ENCODE peak calls at places on chromosome 7, in eight cellular contexts. One of them, this sample, is unnamed.

GRCh38 chr7:151339651-151340377 is 1.8 kb upstream of the NUB1 start:
- DNase-seq in HCT116: no peak
- DNase-seq in WERI-Rb-1: no peak
- DNase-seq in body of pancreas: no peak
- DNase-seq in PC-3: no peak
- DNase-seq in CD8-positive, alpha-beta memory T cell: no peak
- DNase-seq in spleen: no peak
- DNase-seq in CD4-positive, alpha-beta memory T cell: peak; percentile 40
- DNase-seq in this sample: no peak

GRCh38 chr7:78562191-78562590 is 763.6 kb downstream of the PHTF2 start:
- DNase-seq in HCT116: no peak
- DNase-seq in WERI-Rb-1: no peak
- DNase-seq in body of pancreas: no peak
- DNase-seq in PC-3: no peak
- DNase-seq in CD8-positive, alpha-beta memory T cell: no peak
- DNase-seq in spleen: no peak
- DNase-seq in CD4-positive, alpha-beta memory T cell: no peak
- DNase-seq in this sample: no peak

GRCh38 chr7:638256-639011 is 88.1 kb upstream of the DNAAF5 start:
- DNase-seq in HCT116: no peak
- DNase-seq in WERI-Rb-1: no peak
- DNase-seq in body of pancreas: no peak
- DNase-seq in PC-3: no peak
- DNase-seq in CD8-positive, alpha-beta memory T cell: no peak
- DNase-seq in spleen: peak; percentile 60
- DNase-seq in CD4-positive, alpha-beta memory T cell: no peak
- DNase-seq in this sample: no peak

GRCh38 chr7:158698657-158699195 is 5.9 kb downstream of the NCAPG2 start:
- DNase-seq in HCT116: no peak
- DNase-seq in WERI-Rb-1: no peak
- DNase-seq in body of pancreas: no peak
- DNase-seq in PC-3: no peak
- DNase-seq in CD8-positive, alpha-beta memory T cell: no peak
- DNase-seq in spleen: no peak
- DNase-seq in CD4-positive, alpha-beta memory T cell: no peak
- DNase-seq in this sample: no peak

GRCh38 chr7:141355057-141355456 is 196.2 kb upstream of the AGK start:
- DNase-seq in HCT116: no peak
- DNase-seq in WERI-Rb-1: no peak
- DNase-seq in body of pancreas: no peak
- DNase-seq in PC-3: peak; percentile 31
- DNase-seq in CD8-positive, alpha-beta memory T cell: no peak
- DNase-seq in spleen: no peak
- DNase-seq in CD4-positive, alpha-beta memory T cell: no peak
- DNase-seq in this sample: no peak

GRCh38 chr7:906776-907157 is 30.4 kb downstream of the GET4 start:
- DNase-seq in HCT116: no peak
- DNase-seq in WERI-Rb-1: no peak
- DNase-seq in body of pancreas: no peak
- DNase-seq in PC-3: no peak
- DNase-seq in CD8-positive, alpha-beta memory T cell: no peak
- DNase-seq in spleen: no peak
- DNase-seq in CD4-positive, alpha-beta memory T cell: no peak
- DNase-seq in this sample: no peak

GRCh38 chr7:136064098-136064497 is 86.9 kb upstream of the MTPN start:
- DNase-seq in HCT116: no peak
- DNase-seq in WERI-Rb-1: peak; percentile 37
- DNase-seq in body of pancreas: no peak
- DNase-seq in PC-3: no peak
- DNase-seq in CD8-positive, alpha-beta memory T cell: no peak
- DNase-seq in spleen: no peak
- DNase-seq in CD4-positive, alpha-beta memory T cell: no peak
- DNase-seq in this sample: no peak

GRCh38 chr7:74439546-74439945 is 14.2 kb upstream of the GTF2IRD1 start:
- DNase-seq in HCT116: no peak
- DNase-seq in WERI-Rb-1: no peak
- DNase-seq in body of pancreas: no peak
- DNase-seq in PC-3: no peak
- DNase-seq in CD8-positive, alpha-beta memory T cell: no peak
- DNase-seq in spleen: no peak
- DNase-seq in CD4-positive, alpha-beta memory T cell: no peak
- DNase-seq in this sample: no peak

GRCh38 chr7:150940446-150941102 is 37.5 kb downstream of the KCNH2 start:
- DNase-seq in HCT116: no peak
- DNase-seq in WERI-Rb-1: no peak
- DNase-seq in body of pancreas: peak; percentile 6
- DNase-seq in PC-3: no peak
- DNase-seq in CD8-positive, alpha-beta memory T cell: no peak
- DNase-seq in spleen: no peak
- DNase-seq in CD4-positive, alpha-beta memory T cell: no peak
- DNase-seq in this sample: no peak

GRCh38 chr7:28330384-28331070 is 81.8 kb upstream of the CREB5 start:
- DNase-seq in HCT116: no peak
- DNase-seq in WERI-Rb-1: no peak
- DNase-seq in body of pancreas: no peak
- DNase-seq in PC-3: no peak
- DNase-seq in CD8-positive, alpha-beta memory T cell: no peak
- DNase-seq in spleen: no peak
- DNase-seq in CD4-positive, alpha-beta memory T cell: peak; percentile 13
- DNase-seq in this sample: no peak

GRCh38 chr7:115851291-115851690 is 179.3 kb downstream of the TFEC start:
- DNase-seq in HCT116: peak; percentile 54
- DNase-seq in WERI-Rb-1: peak; percentile 13
- DNase-seq in body of pancreas: no peak
- DNase-seq in PC-3: peak; percentile 69
- DNase-seq in CD8-positive, alpha-beta memory T cell: no peak
- DNase-seq in spleen: no peak
- DNase-seq in CD4-positive, alpha-beta memory T cell: peak; percentile 31
- DNase-seq in this sample: no peak

GRCh38 chr7:128917061-128917460 is 6.6 kb upstream of the KCP start:
- DNase-seq in HCT116: no peak
- DNase-seq in WERI-Rb-1: no peak
- DNase-seq in body of pancreas: no peak
- DNase-seq in PC-3: no peak
- DNase-seq in CD8-positive, alpha-beta memory T cell: no peak
- DNase-seq in spleen: peak; percentile 67
- DNase-seq in CD4-positive, alpha-beta memory T cell: no peak
- DNase-seq in this sample: no peak

GRCh38 chr7:128915271-128915819 is 4.8 kb upstream of the KCP start:
- DNase-seq in HCT116: no peak
- DNase-seq in WERI-Rb-1: no peak
- DNase-seq in body of pancreas: no peak
- DNase-seq in PC-3: no peak
- DNase-seq in CD8-positive, alpha-beta memory T cell: no peak
- DNase-seq in spleen: peak; percentile 72
- DNase-seq in CD4-positive, alpha-beta memory T cell: no peak
- DNase-seq in this sample: no peak

GRCh38 chr7:128916643-128916915 is 6.1 kb upstream of the KCP start:
- DNase-seq in HCT116: no peak
- DNase-seq in WERI-Rb-1: no peak
- DNase-seq in body of pancreas: no peak
- DNase-seq in PC-3: no peak
- DNase-seq in CD8-positive, alpha-beta memory T cell: no peak
- DNase-seq in spleen: no peak
- DNase-seq in CD4-positive, alpha-beta memory T cell: no peak
- DNase-seq in this sample: no peak

GRCh38 chr7:128914566-128915151 is 4.2 kb upstream of the KCP start:
- DNase-seq in HCT116: no peak
- DNase-seq in WERI-Rb-1: no peak
- DNase-seq in body of pancreas: no peak
- DNase-seq in PC-3: no peak
- DNase-seq in CD8-positive, alpha-beta memory T cell: no peak
- DNase-seq in spleen: peak; percentile 77
- DNase-seq in CD4-positive, alpha-beta memory T cell: peak; percentile 25
- DNase-seq in this sample: no peak

DNA sequence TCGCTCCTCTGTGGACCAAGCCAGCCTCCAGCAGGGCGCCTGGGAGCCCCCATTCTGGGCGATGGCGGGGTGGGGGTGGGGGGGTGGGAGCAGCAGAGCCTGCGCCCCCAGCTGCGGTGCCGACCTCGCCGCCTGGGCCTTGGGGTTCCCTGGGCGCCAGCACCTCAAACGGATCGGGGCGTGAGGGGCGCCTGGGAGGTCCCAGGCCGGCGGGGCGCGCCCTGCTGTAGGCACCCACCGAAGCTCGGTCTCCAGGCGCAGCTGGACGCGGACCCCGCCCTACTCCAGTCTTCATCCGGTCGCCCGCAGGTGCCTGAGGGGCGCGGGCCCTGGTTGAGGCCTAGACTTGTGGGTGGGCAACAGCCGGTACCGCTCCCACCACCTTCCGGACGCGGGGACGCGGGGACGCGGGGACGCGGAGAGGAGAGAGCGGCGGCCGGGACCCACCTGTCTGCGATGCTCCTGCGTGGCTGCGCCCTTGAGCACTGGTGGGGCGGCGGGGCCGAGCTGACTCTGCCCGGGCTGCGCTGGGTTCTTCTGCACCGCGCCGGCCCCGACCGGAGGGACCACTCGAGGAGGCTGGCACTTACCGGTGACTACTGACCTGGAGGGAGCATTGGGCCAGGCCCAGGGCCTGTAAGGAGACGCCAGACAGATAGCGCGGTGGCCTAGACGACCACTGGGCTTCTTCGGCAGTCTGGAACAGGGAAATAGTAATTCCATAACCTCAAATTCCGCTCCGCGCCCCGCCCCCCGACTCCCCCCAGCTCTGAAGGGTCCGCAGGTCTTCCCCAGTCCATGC is 5.5 kb upstream of the KCP start:
- DNase-seq in HCT116: no peak
- DNase-seq in WERI-Rb-1: no peak
- DNase-seq in body of pancreas: no peak
- DNase-seq in PC-3: no peak
- DNase-seq in CD8-positive, alpha-beta memory T cell: no peak
- DNase-seq in spleen: peak; percentile 68
- DNase-seq in CD4-positive, alpha-beta memory T cell: no peak
- DNase-seq in this sample: peak; percentile 85
- H3K4me3 ChIP-seq in HCT116: no peak overlapping the region
- H3K4me3 ChIP-seq in WERI-Rb-1: no peak overlapping the region
- H3K4me3 ChIP-seq in body of pancreas: no peak overlapping the region
- H3K4me3 ChIP-seq in PC-3: no peak overlapping the region
- H3K4me3 ChIP-seq in CD8-positive, alpha-beta memory T cell: no peak overlapping the region
- H3K4me3 ChIP-seq in spleen: peak overlapping the region; percentile 61
- H3K4me3 ChIP-seq in CD4-positive, alpha-beta memory T cell: no peak overlapping the region
- H3K4me3 ChIP-seq in this sample: peak overlapping the region; percentile 30

GRCh38 chr7:53422291-53422690 is 386.9 kb downstream of the POM121L12 start:
- DNase-seq in HCT116: no peak
- DNase-seq in WERI-Rb-1: no peak
- DNase-seq in body of pancreas: no peak
- DNase-seq in PC-3: no peak
- DNase-seq in CD8-positive, alpha-beta memory T cell: no peak
- DNase-seq in spleen: no peak
- DNase-seq in CD4-positive, alpha-beta memory T cell: no peak
- DNase-seq in this sample: no peak

GRCh38 chr7:53428045-53428444 is 392.6 kb downstream of the POM121L12 start:
- DNase-seq in HCT116: no peak
- DNase-seq in WERI-Rb-1: no peak
- DNase-seq in body of pancreas: no peak
- DNase-seq in PC-3: no peak
- DNase-seq in CD8-positive, alpha-beta memory T cell: no peak
- DNase-seq in spleen: no peak
- DNase-seq in CD4-positive, alpha-beta memory T cell: no peak
- DNase-seq in this sample: no peak

GRCh38 chr7:53431901-53432300 is 396.5 kb downstream of the POM121L12 start:
- DNase-seq in HCT116: no peak
- DNase-seq in WERI-Rb-1: no peak
- DNase-seq in body of pancreas: no peak
- DNase-seq in PC-3: no peak
- DNase-seq in CD8-positive, alpha-beta memory T cell: no peak
- DNase-seq in spleen: no peak
- DNase-seq in CD4-positive, alpha-beta memory T cell: no peak
- DNase-seq in this sample: no peak

GRCh38 chr7:53420550-53420949 is 385.1 kb downstream of the POM121L12 start:
- DNase-seq in HCT116: no peak
- DNase-seq in WERI-Rb-1: no peak
- DNase-seq in body of pancreas: no peak
- DNase-seq in PC-3: no peak
- DNase-seq in CD8-positive, alpha-beta memory T cell: no peak
- DNase-seq in spleen: no peak
- DNase-seq in CD4-positive, alpha-beta memory T cell: no peak
- DNase-seq in this sample: no peak

DNA sequence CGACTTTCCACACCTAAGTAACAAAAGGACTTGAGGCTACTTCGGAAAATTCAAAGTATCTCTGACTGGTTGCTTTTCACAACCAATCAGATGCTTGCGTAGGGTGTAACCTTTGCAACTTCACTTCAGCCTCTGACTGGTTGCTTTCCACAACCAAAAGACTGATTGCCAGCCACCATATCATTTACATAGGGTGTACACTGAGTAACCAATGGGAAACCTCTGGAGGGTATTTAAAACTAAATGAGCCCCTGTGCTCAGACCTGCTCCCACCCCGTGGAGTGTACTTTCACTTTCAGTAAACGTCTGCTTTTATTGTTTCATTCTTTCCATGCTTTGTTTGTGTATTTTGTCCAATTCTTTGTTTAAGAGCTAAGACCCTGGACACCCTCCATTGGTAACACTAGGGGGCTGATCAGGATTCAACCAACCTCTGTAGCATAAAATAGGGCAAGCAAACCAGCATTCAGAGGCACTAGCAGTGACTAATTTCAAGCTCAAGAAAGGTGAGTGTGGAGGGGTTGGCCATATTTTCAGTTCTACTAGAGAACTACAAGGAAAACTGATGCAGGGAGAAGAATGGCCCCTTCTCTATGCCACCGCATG is 390.8 kb downstream of the POM121L12 start:
- DNase-seq in HCT116: no peak
- DNase-seq in WERI-Rb-1: no peak
- DNase-seq in body of pancreas: no peak
- DNase-seq in PC-3: no peak
- DNase-seq in CD8-positive, alpha-beta memory T cell: no peak
- DNase-seq in spleen: no peak
- DNase-seq in CD4-positive, alpha-beta memory T cell: no peak
- DNase-seq in this sample: no peak
- H3K9me3 ChIP-seq in HCT116: peaks cover 5% of the 10 kb centered on the region
- H3K9me3 ChIP-seq in WERI-Rb-1: no peaks in the 10 kb centered on the region
- H3K9me3 ChIP-seq in body of pancreas: no peaks in the 10 kb centered on the region
- H3K9me3 ChIP-seq in PC-3: no peaks in the 10 kb centered on the region
- H3K9me3 ChIP-seq in CD8-positive, alpha-beta memory T cell: no peaks in the 10 kb centered on the region
- H3K9me3 ChIP-seq in spleen: no peaks in the 10 kb centered on the region
- H3K9me3 ChIP-seq in CD4-positive, alpha-beta memory T cell: peaks cover 4% of the 10 kb centered on the region
- H3K9me3 ChIP-seq in this sample: no peaks in the 10 kb centered on the region

GRCh38 chr7:9955138-9955537 is 1018.5 kb upstream of the PHF14 start:
- DNase-seq in HCT116: no peak
- DNase-seq in WERI-Rb-1: no peak
- DNase-seq in body of pancreas: no peak
- DNase-seq in PC-3: no peak
- DNase-seq in CD8-positive, alpha-beta memory T cell: no peak
- DNase-seq in spleen: no peak
- DNase-seq in CD4-positive, alpha-beta memory T cell: no peak
- DNase-seq in this sample: no peak
- H3K4me3 ChIP-seq in HCT116: no peak overlapping the region
- H3K4me3 ChIP-seq in WERI-Rb-1: no peak overlapping the region
- H3K4me3 ChIP-seq in body of pancreas: no peak overlapping the region
- H3K4me3 ChIP-seq in PC-3: no peak overlapping the region
- H3K4me3 ChIP-seq in CD8-positive, alpha-beta memory T cell: no peak overlapping the region
- H3K4me3 ChIP-seq in spleen: no peak overlapping the region
- H3K4me3 ChIP-seq in CD4-positive, alpha-beta memory T cell: no peak overlapping the region
- H3K4me3 ChIP-seq in this sample: no peak overlapping the region

DNA sequence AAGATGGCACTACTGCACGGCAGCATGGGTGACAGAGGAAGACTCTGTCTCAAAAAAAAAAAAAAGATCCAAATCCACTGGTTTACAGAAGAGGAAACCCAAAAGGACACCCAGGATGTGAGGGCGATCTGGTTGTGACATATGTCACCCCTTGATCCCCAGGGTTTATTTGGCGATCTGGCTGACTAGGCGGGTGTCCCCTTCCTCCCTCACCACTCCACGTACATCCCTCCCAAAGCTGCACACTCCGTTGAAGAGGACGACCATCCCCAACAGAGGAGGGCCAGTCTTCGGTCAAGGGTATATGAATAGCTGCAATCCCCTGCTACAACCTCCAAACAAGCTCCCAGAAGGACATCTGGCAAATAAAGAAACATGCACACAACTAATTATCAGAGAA is 111.6 kb downstream of the HTR5A start:
- DNase-seq in HCT116: no peak
- DNase-seq in WERI-Rb-1: no peak
- DNase-seq in body of pancreas: no peak
- DNase-seq in PC-3: no peak
- DNase-seq in CD8-positive, alpha-beta memory T cell: no peak
- DNase-seq in spleen: no peak
- DNase-seq in CD4-positive, alpha-beta memory T cell: no peak
- DNase-seq in this sample: no peak
- H3K9me3 ChIP-seq in HCT116: peaks cover 14% of the 10 kb centered on the region
- H3K9me3 ChIP-seq in WERI-Rb-1: peaks cover 29% of the 10 kb centered on the region
- H3K9me3 ChIP-seq in body of pancreas: no peaks in the 10 kb centered on the region
- H3K9me3 ChIP-seq in PC-3: peaks cover 18% of the 10 kb centered on the region
- H3K9me3 ChIP-seq in CD8-positive, alpha-beta memory T cell: peaks cover 14% of the 10 kb centered on the region
- H3K9me3 ChIP-seq in spleen: peaks cover 10% of the 10 kb centered on the region
- H3K9me3 ChIP-seq in CD4-positive, alpha-beta memory T cell: peaks cover 12% of the 10 kb centered on the region
- H3K9me3 ChIP-seq in this sample: peaks cover 22% of the 10 kb centered on the region

This sample was measured in upper lobe of left lung.